ENCODE peak calls at places on chromosomes 3 and 15, in ten cellular contexts. T, B, K, M, I, X, P, C, A and N are unnamed samples. For H3K4me1 and H3K36me3, the result is how much of the 10 kb centered on the place peaks cover.

GRCh38 chr3:176795897-176796296 is 401.4 kb downstream of the TBL1XR1 start:
- DNase-seq in T (no peak), B (no peak), K (no peak), M (no peak), I (no peak), X (peak), P (no peak), C (no peak), A (no peak), N (no peak)

GRCh38 chr3:22900296-22900695 is 302.8 kb upstream of the UBE2E2 start:
- DNase-seq in T (no peak), B (no peak), K (no peak), M (no peak), I (no peak), X (no peak), P (no peak), C (no peak), A (no peak), N (no peak)

GRCh38 chr3:4750306-4751056 is 228.8 kb upstream of the BHLHE40 start:
- DNase-seq in T (peak), B (no peak), K (no peak), M (no peak), I (no peak), X (peak), P (no peak), C (no peak), A (no peak), N (no peak)

GRCh38 chr3:162764672-162765071 is 1268.1 kb downstream of the OTOL1 start:
- DNase-seq in T (no peak), B (no peak), K (no peak), M (peak), I (no peak), X (peak), P (no peak), C (no peak), A (no peak), N (no peak)

GRCh38 chr15:69677403-69677802 is 224.8 kb downstream of the RPLP1 start:
- DNase-seq in T (no peak), B (no peak), K (no peak), M (no peak), I (no peak), X (no peak), P (no peak), C (no peak), A (no peak), N (no peak)

GRCh38 chr3:32117324-32117723 is 10.9 kb downstream of the GPD1L start:
- DNase-seq in T (no peak), B (no peak), K (no peak), M (peak), I (no peak), X (no peak), P (no peak), C (no peak), A (no peak), N (no peak)

GRCh38 chr15:51076898-51077564 is 17.7 kb downstream of the TNFAIP8L3 start:
- DNase-seq in T (peak), B (peak), K (peak), M (no peak), I (peak), X (no peak), P (peak), C (no peak), A (no peak), N (no peak)

GRCh38 chr15:63559753-63560152 is 37.4 kb upstream of the FBXL22 start:
- DNase-seq in T (no peak), B (no peak), K (no peak), M (no peak), I (no peak), X (no peak), P (peak), C (no peak), A (no peak), N (no peak)

GRCh38 chr3:49132437-49133225 is at the start of gene LAMB2:
- DNase-seq in T (peak), B (peak), K (peak), M (peak), I (peak), X (peak), P (peak), C (peak), A (no peak), N (no peak)

GRCh38 chr3:154684021-154684420 is 254.0 kb upstream of the GPR149 start:
- DNase-seq in T (no peak), B (peak), K (no peak), M (no peak), I (no peak), X (no peak), P (peak), C (no peak), A (no peak), N (no peak)

GRCh38 chr3:106820726-106821362 is 556.4 kb upstream of the CCDC54 start:
- DNase-seq in T (no peak), B (no peak), K (no peak), M (no peak), I (no peak), X (no peak), P (no peak), C (no peak), A (no peak), N (no peak)

GRCh38 chr15:73346735-73347312 is 21.9 kb downstream of the HCN4 start:
- DNase-seq in T (no peak), B (peak), K (no peak), M (peak), I (peak), X (peak), P (peak), C (no peak), A (no peak), N (peak)

GRCh38 chr3:171810278-171811058 is at the start of gene PLD1:
- DNase-seq in T (peak), B (no peak), K (peak), M (peak), I (peak), X (peak), P (peak), C (peak), A (no peak), N (no peak)

GRCh38 chr3:126025862-126026261 is 56.9 kb downstream of the ROPN1B start:
- DNase-seq in T (no peak), B (no peak), K (no peak), M (no peak), I (no peak), X (no peak), P (no peak), C (peak), A (no peak), N (no peak)

GRCh38 chr3:45704544-45704943 is 15.3 kb downstream of the SACM1L start:
- DNase-seq in T (no peak), B (no peak), K (no peak), M (no peak), I (no peak), X (no peak), P (no peak), C (no peak), A (no peak), N (no peak)

GRCh38 chr3:32376098-32376497 is 15.6 kb upstream of the CMTM7 start:
- DNase-seq in T (no peak), B (no peak), K (no peak), M (peak), I (no peak), X (peak), P (no peak), C (no peak), A (no peak), N (no peak)

GRCh38 chr3:184546252-184546651 is 15.3 kb upstream of the EPHB3 start:
- DNase-seq in T (no peak), B (peak), K (no peak), M (no peak), I (no peak), X (no peak), P (no peak), C (no peak), A (no peak), N (no peak)

GRCh38 chr15:98382139-98382538 is 266.2 kb upstream of the IGF1R start:
- DNase-seq in T (no peak), B (peak), K (no peak), M (no peak), I (no peak), X (no peak), P (peak), C (no peak), A (no peak), N (no peak)

GRCh38 chr3:71453822-71454512 is 129.6 kb downstream of the FOXP1 start:
- DNase-seq in T (no peak), B (no peak), K (no peak), M (peak), I (no peak), X (no peak), P (no peak), C (peak), A (peak), N (no peak)

GRCh38 chr3:45644063-45644462 is 45.1 kb upstream of the SACM1L start:
- DNase-seq in T (peak), B (no peak), K (no peak), M (peak), I (no peak), X (peak), P (no peak), C (no peak), A (no peak), N (no peak)

GRCh38 chr3:161957467-161957866 is 460.9 kb downstream of the OTOL1 start:
- DNase-seq in T (no peak), B (no peak), K (no peak), M (peak), I (no peak), X (peak), P (no peak), C (no peak), A (no peak), N (no peak)

GRCh38 chr3:23940775-23941174 is 4.3 kb upstream of the NR1D2 start:
- DNase-seq in T (no peak), B (no peak), K (no peak), M (no peak), I (no peak), X (no peak), P (no peak), C (no peak), A (no peak), N (no peak)

GRCh38 chr3:117486709-117487394 is 777.3 kb downstream of the TUSC7 start:
- DNase-seq in T (no peak), B (no peak), K (no peak), M (no peak), I (no peak), X (no peak), P (no peak), C (no peak), A (no peak), N (no peak)

GRCh38 chr15:47803767-47804166 is 86.5 kb downstream of the SEMA6D start:
- DNase-seq in T (no peak), B (no peak), K (no peak), M (no peak), I (no peak), X (peak), P (no peak), C (peak), A (no peak), N (no peak)

GRCh38 chr15:45521596-45522167 is 873 bp downstream of the SLC30A4 start:
- DNase-seq in T (peak), B (no peak), K (no peak), M (no peak), I (no peak), X (peak), P (peak), C (no peak), A (peak), N (peak)

GRCh38 chr3:48709051-48709461 is 8.0 kb downstream of the IP6K2 start:
- DNase-seq in T (no peak), B (no peak), K (no peak), M (peak), I (no peak), X (peak), P (no peak), C (no peak), A (no peak), N (no peak)

GRCh38 chr15:88839146-88839545 is 35.9 kb downstream of the ACAN start:
- DNase-seq in T (no peak), B (no peak), K (no peak), M (no peak), I (no peak), X (no peak), P (no peak), C (no peak), A (no peak), N (no peak)

GRCh38 chr15:60208708-60209107 is 189.1 kb downstream of the ANXA2 start:
- DNase-seq in T (no peak), B (no peak), K (no peak), M (no peak), I (no peak), X (peak), P (no peak), C (no peak), A (no peak), N (no peak)

GRCh38 chr15:71526061-71526460 is 284.3 kb upstream of the NR2E3 start:
- DNase-seq in T (peak), B (no peak), K (no peak), M (no peak), I (no peak), X (peak), P (peak), C (no peak), A (no peak), N (no peak)

GRCh38 chr3:141680620-141681389 is 57.3 kb upstream of the RNF7 start:
- DNase-seq in T (no peak), B (peak), K (no peak), M (peak), I (peak), X (peak), P (peak), C (peak), A (no peak), N (no peak)

GRCh38 chr3:23809840-23810341 is 4.1 kb downstream of the UBE2E1 start:
- DNase-seq in T (peak), B (no peak), K (no peak), M (peak), I (no peak), X (no peak), P (peak), C (no peak), A (peak), N (no peak)

GRCh38 chr3:4948395-4948794 is 30.8 kb upstream of the BHLHE40 start:
- DNase-seq in T (no peak), B (no peak), K (no peak), M (peak), I (no peak), X (peak), P (no peak), C (no peak), A (no peak), N (no peak)

GRCh38 chr3:174206607-174207192 is 652.4 kb upstream of the NAALADL2 start:
- DNase-seq in T (no peak), B (peak), K (no peak), M (no peak), I (no peak), X (peak), P (peak), C (no peak), A (no peak), N (no peak)

GRCh38 chr3:38281895-38282686 is at the start of gene SLC22A14:
- DNase-seq in T (no peak), B (peak), K (no peak), M (peak), I (no peak), X (no peak), P (peak), C (peak), A (no peak), N (no peak)

GRCh38 chr3:45647148-45647619 is 42.0 kb upstream of the SACM1L start:
- DNase-seq in T (peak), B (no peak), K (no peak), M (peak), I (peak), X (peak), P (no peak), C (no peak), A (no peak), N (no peak)

GRCh38 chr3:59606638-59607262 is 556.9 kb upstream of the CFAP20DC start:
- DNase-seq in T (no peak), B (no peak), K (no peak), M (no peak), I (no peak), X (no peak), P (no peak), C (no peak), A (no peak), N (no peak)

GRCh38 chr15:52680041-52680391 is 828 bp upstream of the ATOSA start:
- DNase-seq in T (peak), B (no peak), K (no peak), M (no peak), I (no peak), X (peak), P (no peak), C (no peak), A (no peak), N (no peak)

GRCh38 chr3:119542168-119542767 is 17.1 kb downstream of the CD80 start:
- DNase-seq in T (no peak), B (no peak), K (no peak), M (no peak), I (no peak), X (no peak), P (no peak), C (no peak), A (no peak), N (no peak)

GRCh38 chr15:75043509-75044257 is 20.3 kb downstream of the PPCDC start:
- DNase-seq in T (peak), B (no peak), K (peak), M (no peak), I (peak), X (peak), P (no peak), C (peak), A (no peak), N (no peak)

GRCh38 chr3:138694287-138695007 is 85.9 kb downstream of the FAIM start:
- DNase-seq in T (peak), B (no peak), K (no peak), M (peak), I (peak), X (peak), P (no peak), C (no peak), A (no peak), N (no peak)

DNA sequence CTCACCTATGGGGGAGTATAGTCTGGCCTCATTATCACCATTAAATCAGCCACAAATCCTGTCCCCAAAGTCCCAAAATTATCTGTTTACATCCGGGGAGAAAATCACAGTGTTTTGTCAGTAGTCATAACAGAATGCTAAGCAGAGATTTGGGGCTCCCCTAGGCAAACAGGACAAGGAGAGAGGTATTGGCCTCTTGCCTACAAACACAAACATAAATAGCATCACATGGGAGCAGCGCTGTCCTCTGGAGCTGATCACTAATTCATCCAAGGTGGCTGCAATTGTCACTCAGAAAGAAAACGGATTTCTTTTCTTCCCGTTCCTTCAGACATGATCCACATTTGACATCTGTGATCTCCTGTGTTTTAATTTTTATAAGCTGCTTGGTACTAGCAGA is 1028.1 kb downstream of the NTRK3 start:
- DNase-seq in T (no peak), B (no peak), K (no peak), M (no peak), I (no peak), X (no peak), P (no peak), C (peak), A (no peak), N (no peak)
- H3K4me3 ChIP-seq in T (no peak), B (no peak), K (no peak), M (no peak), I (no peak), X (no peak), P (no peak), C (no peak), A (no peak), N (no peak)

GRCh38 chr3:170364965-170365364 is 7.5 kb downstream of the SKIL start:
- DNase-seq in T (no peak), B (no peak), K (no peak), M (no peak), I (no peak), X (no peak), P (no peak), C (no peak), A (no peak), N (no peak)
- H3K4me1 ChIP-seq in T (under half), B (under half), K (under half), M (under half), I (under half), X (half or more), P (half or more), C (half or more), A (under half), N (under half)

GRCh38 chr3:108024146-108024836 is 66.5 kb downstream of the CD47 start:
- DNase-seq in T (no peak), B (no peak), K (no peak), M (peak), I (no peak), X (no peak), P (no peak), C (no peak), A (no peak), N (no peak)
- H3K36me3 ChIP-seq in T (under half), B (under half), K (under half), M (under half), I (under half), X (under half), P (under half), C (under half), A (under half), N (under half)

GRCh38 chr3:129425619-129426018 is 2.8 kb downstream of the EFCAB12 start:
- DNase-seq in T (no peak), B (no peak), K (no peak), M (no peak), I (no peak), X (no peak), P (no peak), C (no peak), A (no peak), N (no peak)
- H3K4me3 ChIP-seq in T (no peak), B (no peak), K (no peak), M (no peak), I (no peak), X (no peak), P (no peak), C (no peak), A (no peak), N (no peak)

DNA sequence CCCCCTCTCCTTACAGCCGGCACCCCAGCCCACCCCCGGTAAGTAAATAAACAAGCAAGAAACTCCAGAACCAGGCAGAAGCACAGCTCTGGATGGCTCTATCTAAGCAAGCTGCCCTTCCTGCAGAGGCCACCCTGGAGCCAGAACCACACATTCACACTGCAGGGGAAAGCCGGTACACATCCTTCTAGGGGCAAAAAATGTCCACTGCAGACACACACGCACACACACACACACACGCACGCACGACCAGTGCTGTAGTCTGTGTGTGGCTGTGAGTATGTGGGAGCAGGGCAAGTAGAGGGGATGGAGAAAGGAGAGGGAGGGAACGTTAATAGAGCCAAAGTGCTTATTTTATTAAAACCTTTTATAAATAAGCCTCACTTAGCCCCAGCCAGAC is 63.8 kb downstream of the ADCY5 start:
- DNase-seq in T (no peak), B (no peak), K (no peak), M (no peak), I (no peak), X (no peak), P (no peak), C (no peak), A (no peak), N (no peak)
- H3K4me1 ChIP-seq in T (under half), B (under half), K (under half), M (under half), I (under half), X (under half), P (under half), C (half or more), A (under half), N (under half)

GRCh38 chr15:25545017-25545416 is 106.2 kb upstream of the UBE3A start:
- DNase-seq in T (no peak), B (no peak), K (no peak), M (peak), I (no peak), X (peak), P (no peak), C (no peak), A (no peak), N (no peak)
- H3K36me3 ChIP-seq in T (under half), B (under half), K (under half), M (under half), I (under half), X (under half), P (under half), C (under half), A (under half), N (under half)

GRCh38 chr3:9198805-9199386 is 50.5 kb downstream of the SRGAP3 start:
- DNase-seq in T (no peak), B (no peak), K (no peak), M (no peak), I (no peak), X (no peak), P (no peak), C (no peak), A (no peak), N (no peak)
- H3K4me3 ChIP-seq in T (no peak), B (no peak), K (no peak), M (no peak), I (no peak), X (no peak), P (no peak), C (no peak), A (no peak), N (no peak)

DNA sequence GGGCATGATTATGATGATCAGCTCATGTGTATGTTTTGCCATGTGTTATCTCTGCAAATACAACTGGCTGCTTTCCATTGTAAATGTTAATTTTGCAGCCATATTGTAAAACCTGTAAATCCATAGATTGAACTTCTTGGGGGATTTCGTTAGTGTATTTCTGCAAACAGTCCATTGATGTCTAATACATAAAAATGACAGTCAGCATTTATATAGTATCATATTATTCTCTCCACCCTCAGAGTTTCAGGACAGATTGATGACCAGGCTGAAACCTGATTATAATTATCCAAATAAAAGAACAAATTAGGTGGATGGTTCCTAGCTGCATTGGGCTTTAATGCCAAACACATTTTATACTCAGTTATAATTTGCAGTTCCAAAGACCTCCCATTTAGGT is 276.8 kb downstream of the FEZF2 start:
- DNase-seq in T (no peak), B (no peak), K (no peak), M (no peak), I (no peak), X (no peak), P (no peak), C (no peak), A (no peak), N (no peak)
- H3K4me1 ChIP-seq in T (under half), B (under half), K (under half), M (under half), I (under half), X (under half), P (under half), C (under half), A (under half), N (under half)

GRCh38 chr15:90959894-90960293 is 5.2 kb downstream of the RCCD1 start:
- DNase-seq in T (peak), B (no peak), K (no peak), M (no peak), I (peak), X (peak), P (no peak), C (no peak), A (no peak), N (no peak)
- H3K36me3 ChIP-seq in T (under half), B (under half), K (under half), M (under half), I (under half), X (under half), P (under half), C (under half), A (under half), N (under half)